ENCODE peak calls at places on chromosome X, in eight cellular contexts. X is GM04504, O is kidney tubule cell, L is NCI-H2107, R is memory B cell, T is T-helper 9 cell, M is NCI-H1694, V is ACHN. E is an unnamed sample.
A peak's percentile ranks its signal among the peaks of the same experiment; 100 is the strongest.

GRCh38 chrX:44842555-44843317 is 1.1 kb upstream of the DUSP21 start:
- DNase-seq in X (no peak), O (peak; percentile 24), L (no peak), R (no peak), T (no peak), M (no peak), V (no peak), E (no peak)

GRCh38 chrX:119521246-119521645 is 44.0 kb downstream of the STEEP1 start:
- DNase-seq in X (no peak), O (no peak), L (no peak), R (no peak), T (no peak), M (no peak), V (no peak), E (no peak)

GRCh38 chrX:153597351-153597750 is 1.6 kb downstream of the CCNQ start:
- DNase-seq in X (no peak), O (no peak), L (no peak), R (no peak), T (no peak), M (no peak), V (no peak), E (no peak)

GRCh38 chrX:18173494-18174180 is 47.0 kb downstream of the BEND2 start:
- DNase-seq in X (no peak), O (no peak), L (peak; percentile 70), R (no peak), T (no peak), M (no peak), V (no peak), E (no peak)

GRCh38 chrX:20352935-20353336 is 86.2 kb upstream of the RPS6KA3 start:
- DNase-seq in X (no peak), O (no peak), L (no peak), R (no peak), T (no peak), M (no peak), V (no peak), E (no peak)

GRCh38 chrX:23844502-23845138 is 61.6 kb downstream of the SAT1 start:
- DNase-seq in X (no peak), O (no peak), L (no peak), R (no peak), T (no peak), M (no peak), V (no peak), E (peak; percentile 4)

GRCh38 chrX:39736219-39737211 is 361.2 kb downstream of the BCOR start:
- DNase-seq in X (peak; percentile 63), O (peak; percentile 72), L (no peak), R (no peak), T (no peak), M (no peak), V (no peak), E (no peak)

GRCh38 chrX:103629295-103630170 is 758 bp downstream of the TCEAL1 start:
- DNase-seq in X (peak; percentile 39), O (peak; percentile 66), L (peak; percentile 77), R (no peak), T (no peak), M (peak; percentile 48), V (peak; percentile 65), E (peak; percentile 57)

GRCh38 chrX:13476384-13476783 is 93.0 kb upstream of the EGFL6 start:
- DNase-seq in X (no peak), O (no peak), L (no peak), R (no peak), T (no peak), M (no peak), V (no peak), E (no peak)

GRCh38 chrX:148499638-148500427 is 584 bp upstream of the AFF2 start:
- DNase-seq in X (no peak), O (no peak), L (no peak), R (no peak), T (no peak), M (no peak), V (no peak), E (no peak)

GRCh38 chrX:71640002-71640401 is 21.7 kb upstream of the CXCR3 start:
- DNase-seq in X (no peak), O (no peak), L (no peak), R (no peak), T (no peak), M (no peak), V (no peak), E (no peak)

GRCh38 chrX:154735695-154736393 is 15.0 kb downstream of the GAB3 start:
- DNase-seq in X (no peak), O (peak; percentile 77), L (no peak), R (no peak), T (no peak), M (no peak), V (no peak), E (no peak)

GRCh38 chrX:39728025-39728424 is 369.7 kb downstream of the BCOR start:
- DNase-seq in X (no peak), O (no peak), L (no peak), R (no peak), T (no peak), M (no peak), V (no peak), E (no peak)

GRCh38 chrX:117936162-117936561 is 180.4 kb downstream of the KLHL13 start:
- DNase-seq in X (no peak), O (peak; percentile 65), L (no peak), R (no peak), T (no peak), M (no peak), V (no peak), E (no peak)

GRCh38 chrX:17521871-17522693 is 147.1 kb downstream of the NHS start:
- DNase-seq in X (no peak), O (peak; percentile 61), L (no peak), R (no peak), T (no peak), M (no peak), V (peak; percentile 40), E (peak; percentile 6)

GRCh38 chrX:105323951-105324350 is 103.5 kb upstream of the TEX13A start:
- DNase-seq in X (no peak), O (peak; percentile 9), L (no peak), R (no peak), T (no peak), M (no peak), V (no peak), E (no peak)

GRCh38 chrX:130682990-130683389 is 220.0 kb downstream of the ENOX2 start:
- DNase-seq in X (no peak), O (peak; percentile 29), L (no peak), R (no peak), T (no peak), M (no peak), V (no peak), E (no peak)

GRCh38 chrX:39171686-39172085 is 370.4 kb downstream of the MID1IP1 start:
- DNase-seq in X (no peak), O (no peak), L (no peak), R (no peak), T (no peak), M (no peak), V (no peak), E (no peak)

GRCh38 chrX:33906971-33907370 is 225.1 kb downstream of the FAM47A start:
- DNase-seq in X (no peak), O (no peak), L (no peak), R (no peak), T (no peak), M (no peak), V (no peak), E (no peak)

GRCh38 chrX:38929966-38930421 is 128.7 kb downstream of the MID1IP1 start:
- DNase-seq in X (peak; percentile 54), O (peak; percentile 77), L (no peak), R (no peak), T (no peak), M (no peak), V (no peak), E (no peak)

GRCh38 chrX:134692990-134693389 is 34.7 kb upstream of the PLAC1 start:
- DNase-seq in X (peak; percentile 54), O (peak; percentile 72), L (no peak), R (no peak), T (no peak), M (no peak), V (no peak), E (no peak)

GRCh38 chrX:85570496-85570895 is 191.0 kb upstream of the POF1B start:
- DNase-seq in X (no peak), O (no peak), L (no peak), R (no peak), T (no peak), M (no peak), V (no peak), E (no peak)

GRCh38 chrX:72545990-72546389 is 26.7 kb downstream of the HDAC8 start:
- DNase-seq in X (no peak), O (no peak), L (peak; percentile 1), R (no peak), T (no peak), M (no peak), V (peak; percentile 0), E (no peak)

GRCh38 chrX:153692611-153693156 is 5.0 kb downstream of the SLC6A8 start:
- DNase-seq in X (no peak), O (no peak), L (no peak), R (no peak), T (no peak), M (no peak), V (no peak), E (no peak)

GRCh38 chrX:153708415-153708814 is 15.8 kb downstream of the BCAP31 start:
- DNase-seq in X (no peak), O (peak; percentile 94), L (peak; percentile 42), R (no peak), T (no peak), M (peak; percentile 30), V (peak; percentile 83), E (peak; percentile 73)

GRCh38 chrX:28520786-28521185 is 66.5 kb upstream of the IL1RAPL1 start:
- DNase-seq in X (no peak), O (no peak), L (no peak), R (no peak), T (no peak), M (no peak), V (no peak), E (no peak)

GRCh38 chrX:12999422-12999821 is 24.5 kb downstream of the TMSB4X start:
- DNase-seq in X (no peak), O (no peak), L (no peak), R (no peak), T (no peak), M (no peak), V (no peak), E (no peak)

GRCh38 chrX:87728459-87728858 is 210.9 kb downstream of the KLHL4 start:
- DNase-seq in X (no peak), O (no peak), L (no peak), R (no peak), T (no peak), M (no peak), V (no peak), E (no peak)

GRCh38 chrX:56802428-56802827 is 73.4 kb downstream of the NBDY start:
- DNase-seq in X (no peak), O (peak; percentile 17), L (no peak), R (peak; percentile 11), T (no peak), M (no peak), V (no peak), E (no peak)

GRCh38 chrX:134803551-134804183 is 145.4 kb upstream of the PLAC1 start:
- DNase-seq in X (no peak), O (no peak), L (no peak), R (no peak), T (peak; percentile 21), M (no peak), V (no peak), E (no peak)

GRCh38 chrX:22163306-22163705 is 109.4 kb upstream of the CBLL2 start:
- DNase-seq in X (no peak), O (no peak), L (no peak), R (no peak), T (no peak), M (no peak), V (no peak), E (no peak)

GRCh38 chrX:150643271-150643670 is 49.9 kb upstream of the MTMR1 start:
- DNase-seq in X (no peak), O (no peak), L (no peak), R (no peak), T (no peak), M (no peak), V (peak; percentile 1), E (no peak)

GRCh38 chrX:69093960-69094935 is 71.0 kb downstream of the PJA1 start:
- DNase-seq in X (peak; percentile 12), O (peak; percentile 61), L (no peak), R (no peak), T (peak; percentile 4), M (peak; percentile 52), V (peak; percentile 33), E (peak; percentile 43)

GRCh38 chrX:9807355-9808182 is 21.3 kb downstream of the SHROOM2 start:
- DNase-seq in X (no peak), O (no peak), L (no peak), R (no peak), T (no peak), M (no peak), V (no peak), E (no peak)

E was measured in endothelial cell.